ENCODE peak calls at places on chromosomes 5 and 9, in six cellular contexts. V is endothelial cell, D is AG09309, R is RWPE1, A is left lung, I is GM10248. C is an unnamed sample.
A peak's percentile ranks its signal among the peaks of the same experiment; 100 is the strongest.

GRCh38 chr5:169263591-169263990 is 37.3 kb downstream of the SLIT3 start:
- DNase-seq in R (no peak), V (no peak), A (no peak), I (no peak), D (no peak), C (no peak)

GRCh38 chr5:40017151-40017550 is 592.4 kb upstream of the DAB2 start:
- DNase-seq in I (no peak), D (no peak), A (no peak), R (no peak), V (no peak), C (no peak)

GRCh38 chr5:11719888-11720481 is 184.3 kb downstream of the CTNND2 start:
- DNase-seq in I (no peak), A (no peak), V (peak; percentile 74), R (peak; percentile 5), D (no peak), C (no peak)

GRCh38 chr9:128372188-128372641 is 1.0 kb downstream of the URM1 start:
- DNase-seq in D (peak; percentile 10), I (no peak), R (no peak), A (no peak), V (no peak), C (no peak)

GRCh38 chr5:131684051-131684450 is 49.0 kb upstream of the RAPGEF6 start:
- DNase-seq in A (no peak), D (no peak), I (no peak), R (no peak), V (no peak), C (no peak)

GRCh38 chr5:68454766-68455165 is 239.2 kb downstream of the PIK3R1 start:
- DNase-seq in V (no peak), D (no peak), A (no peak), R (no peak), I (no peak), C (no peak)

GRCh38 chr5:139863855-139864558 is 68.4 kb downstream of the PSD2 start:
- DNase-seq in R (peak; percentile 84), A (peak; percentile 63), V (peak; percentile 80), D (peak; percentile 5), I (peak; percentile 84), C (no peak)

GRCh38 chr9:70494221-70494620 is 79.8 kb upstream of the KLF9 start:
- DNase-seq in R (no peak), V (no peak), D (no peak), A (no peak), I (no peak), C (no peak)

GRCh38 chr9:69283003-69283402 is 42.0 kb upstream of the ENTREP1 start:
- DNase-seq in D (no peak), A (no peak), I (no peak), V (no peak), R (no peak), C (no peak)

GRCh38 chr5:50299896-50300295 is 141.2 kb downstream of the EMB start:
- DNase-seq in R (no peak), I (no peak), D (no peak), V (no peak), A (no peak), C (no peak)

GRCh38 chr9:6584881-6585597 is 60.5 kb downstream of the GLDC start:
- DNase-seq in I (no peak), R (no peak), A (no peak), V (no peak), D (peak; percentile 3), C (no peak)

GRCh38 chr5:71810023-71810422 is 90.9 kb downstream of the CARTPT start:
- DNase-seq in V (no peak), I (no peak), A (no peak), R (no peak), D (no peak), C (no peak)

GRCh38 chr9:113462781-113463286 is 693 bp upstream of the RGS3 start:
- DNase-seq in D (no peak), A (no peak), I (no peak), R (no peak), V (no peak), C (peak; percentile 64)

GRCh38 chr5:25006734-25007133 is 362.0 kb upstream of the CDH10 start:
- DNase-seq in A (no peak), I (no peak), D (no peak), R (no peak), V (peak; percentile 5), C (no peak)

GRCh38 chr5:58925627-58926545 is 343.0 kb downstream of the RAB3C start:
- DNase-seq in I (no peak), D (no peak), A (no peak), V (no peak), R (no peak), C (no peak)

GRCh38 chr9:126448136-126448535 is 121.5 kb downstream of the MVB12B start:
- DNase-seq in V (no peak), D (no peak), R (no peak), A (no peak), I (no peak), C (no peak)

GRCh38 chr5:126098330-126099017 is 324.7 kb upstream of the GRAMD2B start:
- DNase-seq in V (no peak), D (no peak), A (no peak), R (no peak), I (no peak), C (no peak)

GRCh38 chr5:126099077-126099476 is 324.1 kb upstream of the GRAMD2B start:
- DNase-seq in A (no peak), D (no peak), I (no peak), V (no peak), R (no peak), C (no peak)

GRCh38 chr5:126101901-126102300 is 321.3 kb upstream of the GRAMD2B start:
- DNase-seq in D (no peak), A (no peak), R (no peak), V (no peak), I (no peak), C (no peak)

GRCh38 chr5:126103050-126103449 is 320.2 kb upstream of the GRAMD2B start:
- DNase-seq in A (no peak), V (no peak), D (no peak), I (no peak), R (no peak), C (no peak)

DNA sequence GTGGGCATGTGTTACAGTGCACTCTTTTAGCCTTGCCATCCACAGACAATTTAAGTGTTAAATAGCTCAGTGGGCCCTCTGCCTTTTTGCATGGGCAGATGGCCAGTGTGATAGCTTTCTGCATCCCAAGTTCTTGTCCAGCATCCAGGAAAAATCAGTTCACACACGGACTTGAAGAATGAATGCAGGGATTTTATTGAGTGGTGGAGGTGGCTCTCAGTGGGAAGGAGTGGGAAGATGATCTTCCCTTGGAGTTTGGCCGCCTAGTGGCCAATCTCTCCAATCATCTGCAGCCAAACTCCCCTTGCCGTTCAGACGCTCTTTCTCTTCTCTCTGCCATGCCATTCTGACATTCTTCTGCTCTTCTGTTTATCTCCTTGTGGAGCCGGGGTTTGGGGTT is 322.4 kb upstream of the GRAMD2B start:
- DNase-seq in D (no peak), I (no peak), A (no peak), R (no peak), V (peak; percentile 6), C (no peak)
- TF ChIP-seq CTCF in D (peak; percentile 55), I (no peak), A (no peak), R (no peak), V (peak; percentile 48), C (peak; percentile 23)

DNA sequence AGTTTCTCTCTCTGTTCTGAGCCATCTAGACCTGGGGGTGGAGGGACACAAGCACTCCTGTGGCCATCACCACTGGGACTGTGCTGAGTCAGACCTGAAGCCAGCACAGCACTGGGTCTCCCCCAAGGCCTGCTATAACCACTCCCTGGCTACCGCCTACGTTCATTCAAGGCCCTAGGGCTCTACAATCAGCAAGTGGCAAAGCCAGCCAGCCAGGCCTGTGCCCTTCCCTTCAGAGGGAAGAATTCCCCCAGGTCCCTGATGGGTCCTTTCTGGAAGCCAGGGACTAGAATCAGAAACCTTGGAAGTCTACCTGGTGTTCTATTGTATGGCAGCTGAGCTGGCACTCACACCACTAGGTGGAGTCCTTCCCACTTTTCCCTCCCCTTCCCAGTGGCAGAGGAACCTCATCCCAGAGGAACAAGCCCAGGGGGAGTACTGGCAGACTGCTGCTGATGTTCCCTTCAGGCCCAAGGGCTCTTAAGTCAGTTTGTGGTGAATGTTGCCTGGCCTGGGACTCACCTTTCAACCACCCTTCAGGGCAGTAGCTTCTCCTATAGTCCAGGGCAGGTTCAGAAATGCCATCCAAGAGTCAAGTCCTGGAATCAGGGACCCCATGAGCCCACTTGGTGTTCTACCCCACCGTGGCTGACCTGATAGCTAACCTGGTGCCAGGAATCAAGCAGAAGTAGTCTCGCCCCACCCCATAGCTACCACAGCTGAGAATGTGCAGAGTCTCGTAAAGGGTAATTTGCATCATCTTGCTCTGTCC is 20.0 kb downstream of the JMY start:
- DNase-seq in A (no peak), D (no peak), V (peak; percentile 70), I (no peak), R (peak; percentile 37), C (no peak)
- TF ChIP-seq CTCF in A (peak; percentile 31), D (peak; percentile 76), V (peak; percentile 78), I (peak; percentile 50), R (peak; percentile 39), C (peak; percentile 58)

DNA sequence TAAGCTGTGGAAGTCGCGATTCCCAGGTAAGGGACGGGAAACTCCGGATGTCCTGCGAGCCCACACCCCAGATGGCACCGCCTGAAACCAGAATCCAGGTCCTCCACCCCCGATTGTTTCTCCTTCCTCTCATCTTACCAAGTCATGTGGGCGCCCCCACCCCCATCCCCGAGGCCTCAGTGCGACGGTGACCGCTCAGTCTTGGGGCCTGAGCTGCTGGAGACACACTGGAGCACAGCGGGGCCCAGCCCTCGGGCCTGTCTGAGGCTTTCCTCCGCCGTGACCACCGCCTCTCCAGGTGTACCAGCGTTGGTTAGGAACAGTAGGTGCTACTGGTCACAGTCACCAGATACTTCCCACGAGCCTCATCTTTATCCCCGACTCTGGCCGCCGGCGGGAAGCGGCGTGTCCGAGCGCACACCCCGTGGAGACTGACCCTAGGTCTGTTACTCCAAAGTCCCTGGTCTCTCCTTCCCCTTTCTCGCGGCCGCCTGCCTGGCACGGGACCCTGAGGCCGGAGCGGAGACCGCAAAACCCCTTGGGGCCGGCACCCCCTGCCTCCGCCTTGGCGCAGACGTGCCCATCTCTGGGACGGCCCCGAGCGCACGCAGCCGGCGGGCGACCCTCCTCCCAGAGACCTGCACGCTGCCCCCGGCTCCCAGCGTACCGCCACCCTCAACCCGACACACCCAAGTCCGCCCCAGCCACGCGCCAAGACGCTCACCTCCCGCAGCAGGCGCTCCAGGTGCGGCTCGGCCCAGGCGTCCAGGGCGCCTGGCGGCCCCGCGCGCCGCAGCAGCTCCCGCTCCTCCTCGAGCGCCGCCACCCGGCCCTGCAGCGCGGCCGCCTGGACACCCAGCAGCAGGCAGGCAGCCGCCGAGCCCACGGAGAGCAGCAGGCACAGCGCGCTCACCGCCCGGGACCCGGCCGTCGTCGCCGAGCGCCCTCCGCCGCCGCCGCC is 733 bp downstream of the COL23A1 start:
- DNase-seq in D (no peak), V (peak; percentile 68), R (peak; percentile 24), I (no peak), A (peak; percentile 83), C (no peak)
- TF ChIP-seq CTCF in D (no peak), V (no peak), R (no peak), I (peak; percentile 7), A (no peak), C (peak; percentile 25)

GRCh38 chr5:77642915-77643653 is 4.6 kb upstream of the OTP start:
- DNase-seq in I (no peak), V (peak; percentile 18), A (peak; percentile 50), D (no peak), R (no peak), C (no peak)

GRCh38 chr5:77643654-77644404 is 5.3 kb upstream of the OTP start:
- DNase-seq in V (no peak), D (no peak), A (peak; percentile 57), I (no peak), R (no peak), C (no peak)

GRCh38 chr5:77644443-77645157 is 6.1 kb upstream of the OTP start:
- DNase-seq in D (no peak), R (no peak), I (no peak), A (peak; percentile 63), V (peak; percentile 24), C (no peak)

GRCh38 chr5:77645995-77646639 is 7.6 kb upstream of the OTP start:
- DNase-seq in D (no peak), V (no peak), R (no peak), I (no peak), A (no peak), C (no peak)

GRCh38 chr5:77645158-77645994 is 6.9 kb upstream of the OTP start:
- DNase-seq in D (no peak), V (peak; percentile 83), R (no peak), A (peak; percentile 87), I (peak; percentile 85), C (no peak)
- TF ChIP-seq CTCF in D (no peak), V (peak; percentile 70), R (peak; percentile 62), A (peak; percentile 24), I (peak; percentile 63), C (peak; percentile 55)

C was measured in osteocyte.